ENCODE peak calls at places on chromosomes 11 and 22, in ten cellular contexts. D is transverse colon, F is neural progenitor cell, L is endodermal cell, H is coronary artery, W is body of pancreas, P is AG04450, T is breast epithelium, M is OCI-LY7, A is PC-9. O is an unnamed sample.

GRCh38 chr11:662689-663274 is 25.7 kb downstream of the DRD4 start:
- DNase-seq in M (peak), H (no peak), P (peak), A (no peak), D (peak), W (peak), L (peak), T (no peak), F (peak), O (peak)

GRCh38 chr11:44808053-44808753 is 81.4 kb downstream of the TSPAN18 start:
- DNase-seq in F (no peak), D (no peak), T (no peak), W (no peak), M (no peak), L (no peak), A (no peak), P (no peak), H (no peak), O (no peak)

GRCh38 chr11:110148775-110149744 is 55.9 kb downstream of the ZC3H12C start:
- DNase-seq in P (no peak), M (no peak), W (no peak), D (no peak), L (no peak), T (no peak), H (no peak), A (peak), F (no peak), O (no peak)

GRCh38 chr11:116678887-116679286 is 93.9 kb downstream of the BUD13 start:
- DNase-seq in A (no peak), M (no peak), W (no peak), F (no peak), D (no peak), T (no peak), H (no peak), L (no peak), P (no peak), O (no peak)

GRCh38 chr11:7672960-7673723 is at the start of gene CYB5R2:
- DNase-seq in F (peak), H (peak), M (no peak), D (peak), A (no peak), T (peak), W (peak), L (peak), P (no peak), O (no peak)

GRCh38 chr11:119093951-119094815 is 7.5 kb downstream of the DPAGT1 start:
- DNase-seq in M (peak), D (peak), H (peak), L (peak), A (no peak), T (peak), P (no peak), F (peak), W (peak), O (no peak)

GRCh38 chr22:25364281-25364680 is 144.8 kb downstream of the CRYBB2 start:
- DNase-seq in T (no peak), A (no peak), W (peak), F (no peak), D (peak), M (no peak), L (no peak), H (no peak), P (no peak), O (peak)

GRCh38 chr11:34050967-34051348 is 573 bp upstream of the CAPRIN1 start:
- DNase-seq in M (no peak), F (no peak), L (no peak), H (no peak), W (no peak), A (peak), D (no peak), P (no peak), T (no peak), O (no peak)

GRCh38 chr22:47807506-47807905 is 1045.1 kb downstream of the TBC1D22A start:
- DNase-seq in F (no peak), T (no peak), W (no peak), P (no peak), D (no peak), A (no peak), M (no peak), L (peak), H (no peak), O (no peak)

GRCh38 chr22:20563941-20564371 is 56.5 kb downstream of the MED15 start:
- DNase-seq in L (no peak), T (no peak), F (no peak), P (no peak), M (no peak), D (no peak), H (no peak), W (no peak), A (no peak), O (no peak)

GRCh38 chr22:47610766-47611165 is 848.3 kb downstream of the TBC1D22A start:
- DNase-seq in W (no peak), A (no peak), L (no peak), F (no peak), D (no peak), H (no peak), M (no peak), T (no peak), P (no peak), O (no peak)

GRCh38 chr11:103476874-103477273 is 367.6 kb downstream of the DYNC2H1 start:
- DNase-seq in L (no peak), M (no peak), A (no peak), P (no peak), D (no peak), F (no peak), W (no peak), T (no peak), H (no peak), O (no peak)

GRCh38 chr11:103484545-103484944 is 375.3 kb downstream of the DYNC2H1 start:
- DNase-seq in A (no peak), W (no peak), H (no peak), L (no peak), P (no peak), F (no peak), M (no peak), D (no peak), T (no peak), O (no peak)

GRCh38 chr11:103483996-103484395 is 374.8 kb downstream of the DYNC2H1 start:
- DNase-seq in T (no peak), L (no peak), P (no peak), H (no peak), D (no peak), W (no peak), A (no peak), F (no peak), M (no peak), O (no peak)

DNA sequence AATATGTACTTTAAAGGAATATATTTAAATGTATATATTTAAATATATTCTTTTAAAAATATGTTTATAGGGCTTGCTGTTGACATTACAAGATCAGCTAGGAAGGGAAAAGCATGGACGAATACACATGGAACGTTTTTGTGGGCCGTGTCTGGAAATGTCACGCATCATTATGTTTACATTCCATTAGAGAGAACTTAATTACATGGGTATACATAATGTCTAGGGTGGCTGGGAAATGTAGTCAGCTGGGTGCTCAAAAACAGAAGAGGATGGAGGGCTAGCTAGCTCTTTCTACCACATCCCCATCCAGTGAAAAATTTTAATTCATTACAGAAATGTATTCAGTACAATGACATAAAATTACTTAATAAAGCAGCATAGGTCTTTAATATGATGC is 371.2 kb downstream of the DYNC2H1 start:
- DNase-seq in L (no peak), A (no peak), D (no peak), T (no peak), M (no peak), P (no peak), F (no peak), W (no peak), H (no peak), O (no peak)
- H3K27ac ChIP-seq in L (no peak), A (no peak), D (no peak), T (no peak), M (no peak), P (no peak), F (no peak), W (no peak), H (no peak), O (no peak)

GRCh38 chr22:43110927-43111623 is 525 bp downstream of the BIK start:
- DNase-seq in P (no peak), M (peak), H (no peak), D (peak), T (peak), F (peak), W (peak), L (peak), A (no peak), O (no peak)

GRCh38 chr22:43109511-43109910 is 1.0 kb upstream of the BIK start:
- DNase-seq in H (no peak), F (no peak), M (no peak), L (no peak), W (no peak), P (no peak), D (no peak), T (no peak), A (no peak), O (no peak)

GRCh38 chr22:43109921-43110443 is 568 bp upstream of the BIK start:
- DNase-seq in W (no peak), H (no peak), L (peak), M (no peak), A (no peak), T (no peak), D (no peak), F (peak), P (no peak), O (no peak)

GRCh38 chr22:43113516-43114251 is 3.1 kb downstream of the BIK start:
- DNase-seq in A (peak), L (no peak), D (peak), P (no peak), H (no peak), F (no peak), T (peak), W (peak), M (peak), O (no peak)

DNA sequence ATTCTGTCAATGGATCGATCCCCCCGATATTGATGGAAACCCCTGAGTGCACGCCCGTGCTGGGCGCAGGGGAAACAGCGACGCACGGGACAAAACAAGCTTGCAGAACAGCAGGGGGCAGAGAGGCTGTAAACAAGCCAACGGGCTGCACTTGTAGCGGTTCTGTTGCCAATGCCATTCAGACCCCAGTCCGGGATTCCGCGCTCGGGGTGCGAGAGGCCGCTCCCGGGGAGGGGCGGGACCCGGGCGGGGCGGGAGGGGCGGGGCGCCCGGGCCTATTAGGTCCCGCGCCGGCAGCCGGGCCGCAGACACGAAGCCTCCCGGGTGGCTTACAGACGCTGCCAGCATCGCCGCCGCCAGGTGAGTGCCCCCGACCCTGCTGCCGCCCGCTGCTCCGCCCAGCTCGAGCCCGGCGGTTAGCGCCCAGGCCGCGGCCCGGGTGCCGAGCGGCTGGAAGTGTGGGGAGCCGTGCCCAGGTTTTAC is at the start of gene BIK:
- DNase-seq in W (peak), F (peak), D (peak), M (peak), H (no peak), T (no peak), P (no peak), L (peak), A (no peak), O (no peak)
- TF ChIP-seq CTCF in W (no peak), F (no peak), D (no peak), M (peak), H (no peak), T (no peak), P (peak), L (no peak), A (peak), O (no peak)

DNA sequence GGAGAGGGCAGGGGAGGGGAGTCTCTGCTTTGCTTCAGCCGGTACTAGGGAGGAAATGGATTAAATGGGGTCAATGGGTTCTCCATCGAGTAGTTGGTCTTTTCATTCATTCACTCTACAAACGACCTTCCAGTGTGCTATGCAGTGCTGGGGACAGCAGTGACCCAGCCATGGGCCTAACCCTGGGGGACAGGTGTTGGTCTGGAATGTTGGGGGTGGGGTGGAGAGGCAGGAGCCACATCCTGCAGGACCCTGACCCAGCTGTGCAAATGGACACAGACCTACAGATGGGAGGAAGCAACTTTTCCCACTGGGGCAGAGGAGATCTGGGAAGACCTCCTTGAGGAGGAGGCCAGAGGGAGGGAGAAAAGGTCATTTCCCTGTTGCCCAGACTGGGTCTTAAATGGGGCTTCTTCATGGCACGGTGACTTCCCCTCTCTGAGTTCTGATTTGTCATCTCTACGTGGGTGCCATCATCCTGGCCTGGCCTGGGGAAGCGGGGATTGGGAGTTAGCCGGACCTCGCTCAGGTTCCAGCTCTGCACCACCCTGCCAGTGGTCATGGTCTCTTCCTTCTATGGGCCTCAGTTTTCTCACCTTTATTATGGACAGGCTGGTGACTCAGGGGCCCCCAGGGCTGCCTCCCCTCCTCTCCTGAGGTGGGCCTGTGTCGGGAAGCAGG is 2.0 kb downstream of the CYTH4 start:
- DNase-seq in M (no peak), F (no peak), W (no peak), L (no peak), A (no peak), H (no peak), P (no peak), D (no peak), T (no peak), O (no peak)
- H3K4me3 ChIP-seq in M (peak), F (no peak), W (no peak), L (no peak), A (no peak), H (peak), P (no peak), D (peak), T (peak), O (no peak)

GRCh38 chr22:46390652-46391301 is 55.3 kb downstream of the TRMU start:
- DNase-seq in D (peak), T (peak), A (peak), W (peak), P (peak), L (peak), M (no peak), F (peak), H (no peak), O (no peak)

GRCh38 chr22:46393791-46394333 is 58.3 kb downstream of the TRMU start:
- DNase-seq in L (no peak), F (no peak), T (no peak), D (no peak), H (no peak), M (no peak), P (no peak), W (no peak), A (no peak), O (no peak)

GRCh38 chr22:46390105-46390651 is 54.7 kb downstream of the TRMU start:
- DNase-seq in L (no peak), P (no peak), H (no peak), A (no peak), M (no peak), T (no peak), D (no peak), W (no peak), F (no peak), O (no peak)

GRCh38 chr22:46392137-46392844 is 56.8 kb downstream of the TRMU start:
- DNase-seq in D (no peak), P (no peak), H (no peak), A (no peak), W (no peak), F (no peak), T (no peak), L (no peak), M (no peak), O (no peak)

DNA sequence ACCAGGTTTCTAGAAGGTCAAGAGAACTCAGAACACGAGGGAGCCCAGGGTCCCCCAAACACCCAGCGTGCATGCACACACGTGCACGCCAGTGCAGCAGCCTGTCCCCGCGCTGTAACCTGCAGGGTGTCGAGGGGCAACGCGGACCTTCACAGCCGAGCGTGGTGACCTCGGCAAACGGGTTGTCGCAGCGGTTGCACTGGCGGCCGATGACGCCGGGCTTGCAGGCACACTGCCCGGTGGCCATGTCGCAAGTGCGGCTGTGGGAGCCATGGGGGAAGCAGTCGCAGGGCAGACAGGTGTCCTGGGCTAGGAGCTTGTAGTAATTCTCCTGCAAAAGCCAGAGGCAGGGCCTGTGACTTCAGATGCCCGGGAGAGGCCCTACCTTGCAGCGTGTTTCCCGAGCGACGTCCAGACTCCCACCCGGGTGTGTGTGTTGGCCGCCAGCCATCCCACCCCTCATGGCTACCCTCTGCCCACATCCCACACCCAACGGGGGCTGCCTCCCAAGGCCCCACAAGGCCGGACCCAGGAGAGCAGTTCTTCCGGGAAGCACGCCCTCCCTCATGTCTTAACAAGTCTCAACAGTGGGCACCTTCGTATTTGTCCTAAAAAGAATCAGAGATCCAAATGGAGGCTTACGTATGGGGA is 56.1 kb downstream of the TRMU start:
- DNase-seq in T (no peak), W (no peak), L (no peak), H (no peak), M (no peak), P (no peak), D (no peak), F (no peak), A (no peak), O (no peak)
- H3K27ac ChIP-seq in T (no peak), W (peak), L (no peak), H (no peak), M (no peak), P (no peak), D (no peak), F (no peak), A (no peak), O (no peak)

DNA sequence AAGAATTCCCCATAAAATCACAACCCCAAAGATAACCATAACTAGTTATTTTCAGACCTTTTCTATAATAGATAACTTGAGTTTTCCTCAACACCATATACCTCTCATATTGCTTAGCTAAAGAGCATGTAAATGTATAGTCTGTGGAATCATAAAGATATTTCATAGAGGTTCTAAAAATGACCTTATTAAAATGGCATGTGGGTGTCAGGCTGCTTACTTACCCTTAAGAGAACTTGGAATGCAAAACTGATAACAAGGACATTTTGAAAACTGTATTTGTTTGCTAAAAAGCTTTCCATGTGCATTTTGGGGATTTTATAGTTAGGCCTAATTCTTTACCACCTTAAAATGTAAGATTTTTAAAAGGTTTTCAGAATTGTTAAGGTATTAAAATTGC is 4.7 kb downstream of the SIK2 start:
- DNase-seq in L (no peak), D (no peak), P (no peak), H (no peak), A (peak), T (no peak), M (no peak), W (no peak), F (no peak), O (no peak)
- TF ChIP-seq CTCF in L (no peak), D (no peak), P (no peak), H (no peak), A (no peak), T (no peak), M (no peak), W (no peak), F (no peak), O (no peak)

DNA sequence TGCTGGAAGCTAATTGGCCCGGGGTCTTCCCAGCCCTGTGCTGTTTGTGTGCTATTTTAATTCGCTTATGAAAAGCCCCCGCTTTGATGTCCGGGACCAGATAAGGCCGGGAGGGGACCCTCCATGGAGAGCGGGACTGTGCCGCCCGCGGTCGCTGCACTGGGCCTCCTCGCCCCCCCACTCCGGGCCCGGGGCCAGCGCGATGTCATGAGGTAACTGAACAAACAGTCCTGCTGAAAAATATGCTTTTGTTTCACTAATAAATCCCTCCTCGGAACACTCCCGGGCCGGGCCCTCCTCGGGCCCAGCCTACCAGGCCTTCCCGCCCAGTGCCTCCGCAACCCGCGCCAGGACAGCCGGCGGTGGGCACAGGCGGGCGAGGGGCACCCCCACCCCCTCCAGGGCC is 78.3 kb downstream of the CDKN1C start:
- DNase-seq in L (peak), M (no peak), W (peak), A (no peak), P (no peak), F (no peak), H (peak), T (peak), D (peak), O (peak)
- H3K4me3 ChIP-seq in L (no peak), M (no peak), W (no peak), A (no peak), P (no peak), F (no peak), H (peak), T (peak), D (no peak), O (no peak)

GRCh38 chr11:131223198-131223975 is 147.0 kb upstream of the NTM start:
- DNase-seq in T (no peak), H (no peak), F (no peak), W (no peak), P (no peak), D (no peak), A (peak), M (no peak), L (no peak), O (no peak)

GRCh38 chr11:131218542-131218941 is 151.9 kb upstream of the NTM start:
- DNase-seq in W (no peak), D (no peak), F (no peak), L (no peak), H (no peak), A (no peak), T (no peak), P (no peak), M (no peak), O (no peak)

GRCh38 chr11:131217313-131218297 is 152.8 kb upstream of the NTM start:
- DNase-seq in P (peak), L (peak), W (no peak), T (no peak), A (no peak), F (no peak), D (no peak), M (peak), H (no peak), O (no peak)
- H3K27ac ChIP-seq in P (no peak), L (no peak), W (no peak), T (no peak), A (no peak), F (no peak), D (no peak), M (no peak), H (no peak), O (no peak)

O was measured in dorsolateral prefrontal cortex.